ENCODE peak calls at places on chromosomes 12 and 14, in six cellular contexts. Q, X, W, H, R and Z are unnamed samples. For H3K4me1, the result is how much of the 10 kb centered on the place peaks cover.

GRCh38 chr12:122437656-122438121 is 15.2 kb upstream of the CLIP1 start:
- DNase-seq in H (peak), W (peak), R (peak), X (peak), Q (peak), Z (peak)

GRCh38 chr12:30985814-30986452 is 59.4 kb downstream of the TSPAN11 start:
- DNase-seq in W (peak), X (no peak), R (no peak), Q (peak), H (no peak), Z (peak)

GRCh38 chr14:105495990-105496830 is 5.2 kb downstream of the TEDC1 start:
- DNase-seq in H (no peak), Q (no peak), W (no peak), X (peak), R (no peak), Z (no peak)

GRCh38 chr14:49688701-49689030 is 652 bp upstream of the POLE2 start:
- DNase-seq in H (no peak), W (no peak), X (no peak), Q (no peak), R (no peak), Z (no peak)

GRCh38 chr12:117076410-117077372 is 22.5 kb downstream of the TESC start:
- DNase-seq in Q (no peak), X (peak), W (no peak), H (no peak), R (no peak), Z (no peak)

GRCh38 chr14:100275214-100275613 is 31.0 kb downstream of the SLC25A29 start:
- DNase-seq in W (no peak), X (no peak), H (no peak), Q (no peak), R (no peak), Z (no peak)

GRCh38 chr14:100488057-100488456 is 99.2 kb downstream of the BEGAIN start:
- DNase-seq in H (no peak), Q (no peak), R (no peak), X (no peak), W (no peak), Z (no peak)

GRCh38 chr14:105389976-105390848 is 8.1 kb upstream of the TEX22 start:
- DNase-seq in X (peak), W (no peak), H (no peak), Q (no peak), R (no peak), Z (no peak)

GRCh38 chr12:122860052-122860853 is 25.0 kb downstream of the HIP1R start:
- DNase-seq in X (peak), H (no peak), R (peak), Q (peak), W (peak), Z (peak)

GRCh38 chr12:92030618-92031017 is 115.0 kb downstream of the BTG1 start:
- DNase-seq in X (no peak), R (peak), W (peak), H (peak), Q (peak), Z (peak)

GRCh38 chr12:68815232-68815927 is 7.4 kb downstream of the MDM2 start:
- DNase-seq in X (no peak), Q (no peak), R (no peak), H (no peak), W (no peak), Z (no peak)

GRCh38 chr12:68815928-68816800 is 8.2 kb downstream of the MDM2 start:
- DNase-seq in R (no peak), H (no peak), Q (no peak), X (no peak), W (no peak), Z (peak)

GRCh38 chr12:68812553-68813241 is 4.7 kb downstream of the MDM2 start:
- DNase-seq in H (no peak), Q (no peak), R (no peak), W (no peak), X (no peak), Z (no peak)

GRCh38 chr12:68813242-68813593 is 5.2 kb downstream of the MDM2 start:
- DNase-seq in W (no peak), X (no peak), Q (no peak), R (no peak), H (no peak), Z (no peak)

GRCh38 chr12:68814490-68815231 is 6.7 kb downstream of the MDM2 start:
- DNase-seq in H (no peak), X (no peak), Q (no peak), W (no peak), R (no peak), Z (no peak)
- H3K4me1 ChIP-seq in H (under half), X (under half), Q (under half), W (under half), R (under half), Z (half or more)

GRCh38 chr12:1795221-1795784 is 25.1 kb upstream of the LRTM2 start:
- DNase-seq in W (no peak), R (no peak), X (no peak), Q (no peak), H (no peak), Z (no peak)

GRCh38 chr12:1794440-1795090 is 25.8 kb upstream of the LRTM2 start:
- DNase-seq in W (no peak), H (no peak), R (no peak), Q (no peak), X (no peak), Z (no peak)

GRCh38 chr12:1796515-1797010 is 23.8 kb upstream of the LRTM2 start:
- DNase-seq in Q (no peak), W (peak), R (no peak), X (no peak), H (no peak), Z (no peak)

GRCh38 chr12:1797011-1797901 is 23.1 kb upstream of the LRTM2 start:
- DNase-seq in X (peak), H (no peak), R (no peak), Q (no peak), W (peak), Z (no peak)

GRCh38 chr12:1795785-1796514 is 24.4 kb upstream of the LRTM2 start:
- DNase-seq in H (peak), X (peak), W (peak), R (peak), Q (peak), Z (peak)
- H3K4me3 ChIP-seq in H (peak), X (peak), W (peak), R (peak), Q (peak), Z (peak)

GRCh38 chr14:103541494-103541943 is 12.5 kb downstream of the TRMT61A start:
- DNase-seq in Q (no peak), X (peak), W (no peak), H (no peak), R (no peak), Z (no peak)

GRCh38 chr14:103540816-103541493 is 12.0 kb downstream of the TRMT61A start:
- DNase-seq in X (no peak), R (peak), Q (no peak), W (no peak), H (no peak), Z (no peak)

GRCh38 chr14:103538291-103539055 is 9.5 kb downstream of the TRMT61A start:
- DNase-seq in W (peak), X (peak), Q (no peak), R (no peak), H (no peak), Z (no peak)

GRCh38 chr14:103537175-103537990 is 8.4 kb downstream of the TRMT61A start:
- DNase-seq in H (no peak), Q (no peak), R (no peak), W (no peak), X (peak), Z (no peak)

DNA sequence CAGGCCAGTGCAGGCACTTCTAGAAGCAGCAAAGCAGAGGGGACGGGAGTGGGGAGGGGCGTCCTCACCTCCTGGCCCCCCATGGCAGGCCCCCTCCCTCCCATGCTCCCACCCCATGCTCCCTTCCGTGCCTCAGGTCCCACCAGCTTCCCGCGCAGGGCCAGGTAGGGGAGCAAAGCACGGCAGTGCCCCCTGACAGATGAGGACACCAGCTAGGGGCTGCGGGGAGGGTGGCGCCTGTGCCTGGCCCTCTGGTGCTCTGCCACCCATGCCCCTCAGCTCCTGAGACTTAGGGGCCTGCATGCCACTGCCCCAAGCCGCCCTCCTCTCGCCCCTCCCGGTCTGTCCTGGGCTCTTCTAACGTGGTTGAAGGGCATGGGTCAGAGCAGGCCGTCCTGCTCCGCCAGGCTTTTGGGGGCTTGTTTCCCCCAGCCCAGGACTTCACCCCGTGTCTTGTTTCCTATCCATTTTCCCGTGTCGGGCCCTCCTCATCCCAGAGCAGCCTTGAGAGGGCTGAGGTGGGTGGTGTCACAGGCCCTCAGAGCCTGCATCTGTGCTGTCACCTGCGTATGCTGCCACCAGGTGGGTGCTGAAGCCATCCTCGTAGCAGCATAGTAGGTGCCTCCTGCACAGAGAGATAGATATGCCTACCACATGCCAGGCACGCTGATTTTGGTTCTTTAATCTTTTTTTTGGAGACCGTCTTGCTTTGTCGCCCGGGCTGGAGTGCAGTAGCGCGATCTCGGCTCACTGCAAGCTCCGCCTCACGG is 10.2 kb downstream of the TRMT61A start:
- DNase-seq in H (no peak), R (no peak), W (no peak), Q (no peak), X (peak), Z (no peak)
- H3K4me1 ChIP-seq in H (under half), R (under half), W (half or more), Q (under half), X (under half), Z (half or more)

DNA sequence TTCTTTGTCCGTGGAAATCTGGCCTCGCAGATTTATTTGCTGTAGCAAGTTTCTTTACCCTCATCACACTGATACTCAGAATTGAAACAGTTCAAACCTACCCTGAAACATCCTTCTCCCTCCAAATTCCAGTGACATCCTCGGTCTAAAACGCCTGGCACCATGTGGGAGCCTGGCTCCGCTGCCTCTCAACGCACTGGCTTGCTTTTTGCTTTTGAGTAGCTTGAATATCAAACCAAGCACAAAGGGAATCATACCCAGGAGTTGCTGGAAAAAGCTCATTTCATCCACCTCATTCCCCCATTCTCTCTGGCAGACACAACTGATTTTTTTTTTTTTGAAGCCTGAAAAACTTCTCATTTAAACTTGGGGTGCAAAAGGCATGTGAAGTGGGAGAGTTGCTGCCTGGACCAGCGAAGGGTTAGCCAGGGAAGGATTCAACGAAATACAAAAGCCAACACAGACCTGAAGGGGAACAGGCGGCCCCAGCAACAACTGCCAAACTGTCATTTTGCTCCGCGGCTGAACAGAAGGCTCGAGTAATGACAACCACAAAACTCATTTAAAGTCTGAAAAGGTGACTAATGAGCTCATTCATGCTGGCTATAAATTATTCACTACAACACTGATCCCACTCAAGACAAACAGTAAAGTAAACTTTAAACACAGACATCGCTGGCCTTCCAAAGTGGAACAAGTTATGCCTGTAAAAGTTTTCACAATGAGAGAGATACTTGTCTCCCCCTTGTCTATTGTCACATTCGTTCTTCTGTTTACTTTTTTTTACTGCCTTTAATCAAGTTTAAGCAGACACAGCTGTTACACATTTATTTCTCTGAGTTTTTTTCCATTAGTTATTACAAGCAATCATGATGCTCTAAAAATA is 12.4 kb upstream of the FOXN3 start:
- DNase-seq in X (no peak), H (peak), Q (no peak), W (no peak), R (no peak), Z (peak)
- H3K4me3 ChIP-seq in X (no peak), H (peak), Q (no peak), W (peak), R (no peak), Z (peak)

GRCh38 chr12:132359551-132359950 is 30.2 kb upstream of the GALNT9 start:
- DNase-seq in Q (no peak), W (no peak), X (no peak), R (no peak), H (no peak), Z (no peak)

GRCh38 chr12:132355742-132356681 is 26.6 kb upstream of the GALNT9 start:
- DNase-seq in H (no peak), R (no peak), Q (no peak), X (peak), W (no peak), Z (no peak)

GRCh38 chr12:132359971-132360370 is 30.6 kb upstream of the GALNT9 start:
- DNase-seq in X (peak), W (no peak), Q (no peak), R (no peak), H (no peak), Z (no peak)

GRCh38 chr12:132356686-132357622 is 27.6 kb upstream of the GALNT9 start:
- DNase-seq in W (no peak), X (peak), R (peak), H (peak), Q (peak), Z (peak)

GRCh38 chr12:132357623-132358186 is 28.3 kb upstream of the GALNT9 start:
- DNase-seq in H (no peak), R (no peak), W (no peak), Q (no peak), X (peak), Z (no peak)
- H3K4me1 ChIP-seq in H (under half), R (under half), W (under half), Q (under half), X (under half), Z (under half)

DNA sequence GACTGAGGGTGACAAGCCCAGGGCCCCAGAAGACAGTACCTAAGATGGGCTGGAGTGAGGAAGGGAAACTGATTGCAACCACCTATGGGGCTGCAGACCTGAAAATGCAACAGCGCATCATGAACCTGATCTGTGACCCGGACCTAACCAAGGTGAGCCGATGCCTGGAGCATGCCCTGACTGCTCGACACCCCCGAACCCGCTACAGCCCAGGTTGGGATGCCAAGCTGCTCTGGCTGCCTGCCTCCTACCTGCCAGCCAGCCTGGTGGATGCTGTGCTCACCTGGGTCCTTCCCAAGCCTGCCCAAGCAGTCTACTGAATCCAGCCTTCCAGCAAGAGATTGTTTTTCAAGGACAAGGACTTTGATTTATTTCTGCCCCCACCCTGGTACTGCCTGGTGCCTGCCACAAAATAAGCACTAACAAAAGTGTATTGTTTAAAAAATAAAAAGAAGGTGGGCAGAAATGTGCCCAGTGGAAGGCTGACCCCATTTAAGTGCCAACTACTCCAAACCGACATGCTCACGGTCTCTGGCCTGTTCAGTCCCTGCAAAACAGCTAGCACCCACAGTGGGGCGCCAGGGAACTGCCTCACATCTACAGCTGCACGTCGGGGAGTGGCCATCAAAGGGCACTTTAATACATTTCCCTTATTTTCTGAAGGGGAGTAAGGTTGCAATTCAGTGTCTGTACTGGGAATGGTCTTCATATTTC is 4.2 kb downstream of the RDH5 start:
- DNase-seq in Q (peak), W (peak), H (peak), R (peak), X (peak), Z (peak)
- H3K4me3 ChIP-seq in Q (no peak), W (no peak), H (no peak), R (no peak), X (no peak), Z (peak)